ENCODE peak calls at places on chromosomes 6 and 20, in four cellular contexts. One of them, this sample, is unnamed.

GRCh38 chr6:52877786-52878185 is 31.7 kb downstream of the GSTA3 start:
- DNase-seq in nucleus accumbens: no peak
- DNase-seq in AG08395: no peak
- DNase-seq in stimulated activated naive CD8-positive, alpha-beta T cell treated with anti-CD3 and anti-CD28 coated beads, Interleukin-15, Interleukin-2, amounts not matched to agents 100 U/mL and 50 U/mL, for 24 hours: no peak
- DNase-seq in this sample: no peak

GRCh38 chr6:27672113-27672799 is 199.4 kb upstream of the ZNF184 start:
- DNase-seq in nucleus accumbens: no peak
- DNase-seq in AG08395: no peak
- DNase-seq in stimulated activated naive CD8-positive, alpha-beta T cell treated with anti-CD3 and anti-CD28 coated beads, Interleukin-15, Interleukin-2, amounts not matched to agents 100 U/mL and 50 U/mL, for 24 hours: peak
- DNase-seq in this sample: peak

GRCh38 chr6:99307295-99307907 is 42.1 kb downstream of the FAXC start:
- DNase-seq in nucleus accumbens: no peak
- DNase-seq in AG08395: no peak
- DNase-seq in stimulated activated naive CD8-positive, alpha-beta T cell treated with anti-CD3 and anti-CD28 coated beads, Interleukin-15, Interleukin-2, amounts not matched to agents 100 U/mL and 50 U/mL, for 24 hours: no peak
- DNase-seq in this sample: no peak

GRCh38 chr6:3856576-3856975 is 7.4 kb downstream of the FAM50B start:
- DNase-seq in nucleus accumbens: no peak
- DNase-seq in AG08395: no peak
- DNase-seq in stimulated activated naive CD8-positive, alpha-beta T cell treated with anti-CD3 and anti-CD28 coated beads, Interleukin-15, Interleukin-2, amounts not matched to agents 100 U/mL and 50 U/mL, for 24 hours: no peak
- DNase-seq in this sample: no peak

GRCh38 chr20:37298190-37298939 is 8.9 kb downstream of the MANBAL start:
- DNase-seq in nucleus accumbens: no peak
- DNase-seq in AG08395: no peak
- DNase-seq in stimulated activated naive CD8-positive, alpha-beta T cell treated with anti-CD3 and anti-CD28 coated beads, Interleukin-15, Interleukin-2, amounts not matched to agents 100 U/mL and 50 U/mL, for 24 hours: no peak
- DNase-seq in this sample: no peak

GRCh38 chr20:39070484-39071231 is 108.5 kb downstream of the DHX35 start:
- DNase-seq in nucleus accumbens: no peak
- DNase-seq in AG08395: peak
- DNase-seq in stimulated activated naive CD8-positive, alpha-beta T cell treated with anti-CD3 and anti-CD28 coated beads, Interleukin-15, Interleukin-2, amounts not matched to agents 100 U/mL and 50 U/mL, for 24 hours: no peak
- DNase-seq in this sample: no peak

GRCh38 chr20:52303281-52303950 is 111.8 kb upstream of the ZFP64 start:
- DNase-seq in nucleus accumbens: no peak
- DNase-seq in AG08395: no peak
- DNase-seq in stimulated activated naive CD8-positive, alpha-beta T cell treated with anti-CD3 and anti-CD28 coated beads, Interleukin-15, Interleukin-2, amounts not matched to agents 100 U/mL and 50 U/mL, for 24 hours: no peak
- DNase-seq in this sample: no peak

GRCh38 chr6:47405273-47405672 is 72.3 kb upstream of the CD2AP start:
- DNase-seq in nucleus accumbens: no peak
- DNase-seq in AG08395: no peak
- DNase-seq in stimulated activated naive CD8-positive, alpha-beta T cell treated with anti-CD3 and anti-CD28 coated beads, Interleukin-15, Interleukin-2, amounts not matched to agents 100 U/mL and 50 U/mL, for 24 hours: no peak
- DNase-seq in this sample: no peak

GRCh38 chr6:160952633-160953281 is 38.8 kb upstream of the MAP3K4 start:
- DNase-seq in nucleus accumbens: no peak
- DNase-seq in AG08395: no peak
- DNase-seq in stimulated activated naive CD8-positive, alpha-beta T cell treated with anti-CD3 and anti-CD28 coated beads, Interleukin-15, Interleukin-2, amounts not matched to agents 100 U/mL and 50 U/mL, for 24 hours: no peak
- DNase-seq in this sample: no peak

GRCh38 chr6:52697903-52698302 is 27.0 kb downstream of the TMEM14A start:
- DNase-seq in nucleus accumbens: no peak
- DNase-seq in AG08395: no peak
- DNase-seq in stimulated activated naive CD8-positive, alpha-beta T cell treated with anti-CD3 and anti-CD28 coated beads, Interleukin-15, Interleukin-2, amounts not matched to agents 100 U/mL and 50 U/mL, for 24 hours: no peak
- DNase-seq in this sample: no peak

GRCh38 chr6:139381216-139381615 is 6.8 kb upstream of the CITED2 start:
- DNase-seq in nucleus accumbens: no peak
- DNase-seq in AG08395: no peak
- DNase-seq in stimulated activated naive CD8-positive, alpha-beta T cell treated with anti-CD3 and anti-CD28 coated beads, Interleukin-15, Interleukin-2, amounts not matched to agents 100 U/mL and 50 U/mL, for 24 hours: no peak
- DNase-seq in this sample: no peak

GRCh38 chr6:29553268-29554057 is 6.1 kb downstream of the UBD start:
- DNase-seq in nucleus accumbens: no peak
- DNase-seq in AG08395: peak
- DNase-seq in stimulated activated naive CD8-positive, alpha-beta T cell treated with anti-CD3 and anti-CD28 coated beads, Interleukin-15, Interleukin-2, amounts not matched to agents 100 U/mL and 50 U/mL, for 24 hours: peak
- DNase-seq in this sample: peak